ENCODE peak calls at places on chromosomes 12 and 14, in eight cellular contexts. Z, C, U, I, M, P, V and E are unnamed samples.

GRCh38 chr12:19236656-19237055 is 107.1 kb downstream of the PLEKHA5 start:
- DNase-seq in V (no peak), U (no peak), P (no peak), M (peak), I (peak), C (no peak), Z (no peak), E (no peak)

GRCh38 chr12:2256453-2256852 is 203.7 kb downstream of the CACNA1C start:
- DNase-seq in P (no peak), V (no peak), C (no peak), M (no peak), I (no peak), Z (no peak), U (no peak), E (no peak)

GRCh38 chr12:31323466-31324115 is 2.4 kb downstream of the SINHCAF start:
- DNase-seq in Z (peak), M (peak), U (peak), I (no peak), P (peak), V (peak), C (peak), E (no peak)

GRCh38 chr14:51954657-51955056 is 34.7 kb upstream of the RTRAF start:
- DNase-seq in V (no peak), I (no peak), U (no peak), M (no peak), P (no peak), C (no peak), Z (no peak), E (no peak)

GRCh38 chr12:111519083-111519482 is 80.0 kb downstream of the ATXN2 start:
- DNase-seq in V (no peak), P (no peak), U (no peak), M (no peak), I (no peak), C (no peak), Z (no peak), E (peak)

GRCh38 chr12:4320859-4321701 is at the start of gene TIGAR:
- DNase-seq in M (peak), Z (peak), U (peak), C (peak), V (peak), I (peak), P (peak), E (peak)

GRCh38 chr14:99884834-99885648 is 91.8 kb downstream of the EML1 start:
- DNase-seq in Z (peak), M (no peak), I (peak), C (no peak), V (no peak), P (peak), U (no peak), E (no peak)

GRCh38 chr12:100229036-100229635 is 28.5 kb downstream of the ACTR6 start:
- DNase-seq in U (no peak), Z (no peak), I (peak), V (no peak), M (no peak), P (no peak), C (no peak), E (no peak)

GRCh38 chr12:64681200-64682052 is 71.1 kb downstream of the RASSF3 start:
- DNase-seq in I (no peak), U (no peak), C (no peak), Z (no peak), P (no peak), M (no peak), V (peak), E (no peak)

GRCh38 chr12:11981174-11981733 is 89.5 kb upstream of the BCL2L14 start:
- DNase-seq in I (peak), M (no peak), U (peak), V (peak), Z (no peak), C (peak), P (no peak), E (no peak)